ENCODE peak calls at places on chromosome 13, in eight cellular contexts. D, S, X, B, L, N, W and F are unnamed samples.

GRCh38 chr13:113848431-113849260 is 15.2 kb downstream of the GAS6 start:
- DNase-seq in B (no peak), D (no peak), N (no peak), W (no peak), L (no peak), X (no peak), S (no peak), F (no peak)

GRCh38 chr13:27034678-27035111 is 136.9 kb downstream of the USP12 start:
- DNase-seq in D (no peak), L (no peak), S (peak; percentile 63), B (peak; percentile 64), N (no peak), W (no peak), X (no peak), F (no peak)

GRCh38 chr13:50198508-50198907 is 183.3 kb downstream of the KCNRG start:
- DNase-seq in W (no peak), L (no peak), B (no peak), D (peak; percentile 95), S (no peak), X (no peak), N (no peak), F (no peak)

GRCh38 chr13:100273138-100273537 is 184.2 kb downstream of the PCCA start:
- DNase-seq in D (no peak), B (no peak), L (no peak), S (no peak), W (no peak), N (no peak), X (no peak), F (no peak)

GRCh38 chr13:65036999-65037398 is 2193.1 kb downstream of the PCDH9 start:
- DNase-seq in W (no peak), N (no peak), B (no peak), S (no peak), L (no peak), X (no peak), D (no peak), F (no peak)

GRCh38 chr13:48662226-48662625 is 8.5 kb downstream of the CYSLTR2 start:
- DNase-seq in X (no peak), N (no peak), S (no peak), L (no peak), B (no peak), D (no peak), W (no peak), F (no peak)

GRCh38 chr13:99993660-99994455 is 12.3 kb downstream of the ZIC2 start:
- DNase-seq in X (no peak), N (no peak), S (peak; percentile 31), W (no peak), B (peak; percentile 44), D (no peak), L (no peak), F (no peak)

GRCh38 chr13:75365724-75366173 is 116.2 kb downstream of the TBC1D4 start:
- DNase-seq in X (no peak), L (peak; percentile 78), S (peak; percentile 39), W (no peak), D (peak; percentile 83), N (no peak), B (no peak), F (no peak)

GRCh38 chr13:68125087-68125480 is 894.9 kb upstream of the PCDH9 start:
- DNase-seq in D (no peak), X (no peak), W (no peak), S (no peak), B (no peak), L (no peak), N (no peak), F (no peak)

DNA sequence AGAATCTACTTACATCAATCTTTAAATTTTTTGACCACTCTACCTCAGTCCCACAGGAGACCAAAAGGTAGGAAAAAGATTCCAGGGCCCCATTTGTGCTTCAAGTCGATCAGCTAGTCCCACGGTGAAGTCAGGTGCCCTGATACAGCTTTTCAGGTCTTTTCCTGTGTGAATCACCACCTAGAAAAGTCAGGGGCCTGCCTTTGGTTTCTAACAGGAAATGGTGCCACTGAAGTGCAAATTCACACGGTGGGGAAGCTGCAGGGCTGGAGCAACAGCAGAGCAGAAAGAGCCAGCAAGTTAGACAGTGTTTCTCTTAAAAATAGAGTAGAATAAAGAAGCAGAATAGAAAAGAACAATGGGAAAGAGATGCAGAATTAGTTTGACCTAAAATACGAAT is 107.5 kb downstream of the KLF12 start:
- DNase-seq in X (no peak), B (no peak), N (no peak), S (peak; percentile 85), L (peak; percentile 71), W (peak; percentile 77), D (no peak), F (no peak)
- H3K4me3 ChIP-seq in X (no peak overlapping the region), B (no peak overlapping the region), N (no peak overlapping the region), S (peak overlapping the region; percentile 45), L (peak overlapping the region; percentile 53), W (peak overlapping the region; percentile 6), D (no peak overlapping the region), F (no peak overlapping the region)

DNA sequence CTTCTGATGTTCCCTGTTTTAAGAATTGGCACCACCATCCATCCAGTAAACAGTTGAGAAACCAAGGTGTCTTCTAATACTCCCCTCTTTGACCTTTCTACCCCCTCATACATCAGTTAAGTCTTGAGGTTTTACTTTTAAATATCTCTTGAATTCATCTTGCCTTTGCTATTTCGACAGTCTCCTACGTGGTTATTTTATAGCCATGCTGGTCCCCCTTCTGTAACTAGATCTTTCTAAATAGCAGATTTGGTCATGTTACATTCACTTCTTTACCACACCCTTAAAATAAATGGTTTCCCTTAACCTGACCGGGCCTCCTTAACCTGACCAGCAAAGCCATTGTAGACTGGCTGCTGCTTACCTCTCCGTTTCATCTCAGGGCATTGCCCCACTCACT is 5.4 kb downstream of the GPR180 start:
- DNase-seq in S (no peak), X (no peak), L (no peak), N (no peak), B (no peak), D (no peak), W (no peak), F (no peak)
- H3K4me3 ChIP-seq in S (no peak overlapping the region), X (no peak overlapping the region), L (no peak overlapping the region), N (no peak overlapping the region), B (no peak overlapping the region), D (no peak overlapping the region), W (no peak overlapping the region), F (no peak overlapping the region)

DNA sequence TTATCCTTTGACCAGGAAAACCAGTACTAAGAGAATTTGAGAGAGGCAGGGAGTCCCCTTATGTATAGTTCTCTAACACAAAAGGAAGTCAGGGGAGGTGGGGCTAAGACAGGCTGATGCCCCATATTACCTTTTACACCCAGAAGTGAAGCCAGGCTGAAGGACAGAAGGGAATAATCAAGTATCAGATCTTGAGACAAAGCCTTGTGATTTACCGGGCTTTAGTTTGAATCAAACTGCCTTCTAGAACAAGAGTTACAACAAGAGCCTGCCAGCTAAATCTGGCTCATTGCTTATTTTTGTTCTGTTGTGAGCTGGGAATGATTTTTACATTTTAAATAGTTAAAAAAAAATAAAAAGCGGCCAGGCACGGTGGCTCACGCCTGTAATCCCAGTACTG is 169.7 kb upstream of the STARD13 start:
- DNase-seq in L (no peak), X (no peak), B (no peak), S (no peak), N (no peak), W (no peak), D (peak; percentile 41), F (no peak)
- H3K4me3 ChIP-seq in L (no peak overlapping the region), X (no peak overlapping the region), B (no peak overlapping the region), S (no peak overlapping the region), N (no peak overlapping the region), W (no peak overlapping the region), D (no peak overlapping the region), F (no peak overlapping the region)

GRCh38 chr13:110417537-110417908 is 110.4 kb downstream of the COL4A2 start:
- DNase-seq in X (no peak), S (no peak), D (no peak), N (no peak), B (no peak), L (no peak), W (no peak), F (no peak)
- H3K4me3 ChIP-seq in X (no peak overlapping the region), S (no peak overlapping the region), D (no peak overlapping the region), N (peak overlapping the region; percentile 43), B (peak overlapping the region; percentile 40), L (no peak overlapping the region), W (no peak overlapping the region), F (no peak overlapping the region)

GRCh38 chr13:66137384-66137783 is 1092.8 kb downstream of the PCDH9 start:
- DNase-seq in X (no peak), W (no peak), B (no peak), D (no peak), N (no peak), S (no peak), L (no peak), F (no peak)

GRCh38 chr13:66138172-66138811 is 1091.8 kb downstream of the PCDH9 start:
- DNase-seq in L (peak; percentile 82), X (no peak), S (no peak), B (no peak), D (no peak), N (no peak), W (no peak), F (no peak)

GRCh38 chr13:66139250-66139649 is 1090.9 kb downstream of the PCDH9 start:
- DNase-seq in D (no peak), X (no peak), S (no peak), L (no peak), B (no peak), W (no peak), N (no peak), F (no peak)

DNA sequence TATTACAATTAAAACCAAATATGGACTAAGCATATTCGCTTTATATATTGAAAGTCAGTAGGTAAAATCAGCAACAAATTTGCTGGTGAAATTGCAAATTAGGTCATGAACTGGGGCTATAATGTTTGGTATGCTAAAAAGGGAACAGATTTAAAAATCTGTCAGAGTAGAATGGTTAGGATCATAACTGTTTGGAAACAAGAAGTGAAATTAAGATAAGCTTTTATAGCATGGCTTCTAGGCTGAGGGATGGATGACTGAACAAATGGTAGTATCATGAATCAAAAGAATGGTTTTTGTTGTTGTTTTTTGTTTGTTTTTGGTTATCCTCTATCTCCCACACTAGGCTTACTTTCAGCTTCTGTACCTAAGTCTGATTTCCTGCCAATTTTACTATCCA is 1090.4 kb downstream of the PCDH9 start:
- DNase-seq in S (no peak), X (no peak), D (no peak), B (no peak), N (no peak), L (no peak), W (no peak), F (no peak)
- H3K4me3 ChIP-seq in S (no peak overlapping the region), X (no peak overlapping the region), D (no peak overlapping the region), B (no peak overlapping the region), N (no peak overlapping the region), L (no peak overlapping the region), W (no peak overlapping the region), F (no peak overlapping the region)

DNA sequence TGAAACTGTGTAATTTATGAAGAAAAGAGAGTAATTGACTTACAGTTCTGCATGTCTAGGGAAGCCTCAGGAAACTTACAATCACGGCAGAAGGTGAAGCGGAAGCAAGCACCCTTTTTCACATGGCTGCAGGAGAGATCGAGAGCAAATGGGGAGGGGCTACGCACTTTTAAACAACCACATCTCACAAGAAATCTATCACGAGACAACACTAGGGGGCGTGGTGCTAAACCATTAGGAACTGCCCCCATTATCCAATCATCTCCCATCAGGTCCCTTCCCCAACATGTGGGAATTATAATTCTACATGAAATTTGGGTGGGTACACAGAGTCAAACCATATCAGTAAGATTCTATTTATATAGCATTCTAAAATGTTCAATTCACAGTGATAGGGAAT is 114.8 kb upstream of the TRPC4 start:
- DNase-seq in S (peak; percentile 91), W (no peak), X (no peak), L (no peak), N (no peak), B (no peak), D (peak; percentile 0), F (peak; percentile 25)
- H3K4me3 ChIP-seq in S (no peak overlapping the region), W (no peak overlapping the region), X (no peak overlapping the region), L (no peak overlapping the region), N (no peak overlapping the region), B (no peak overlapping the region), D (no peak overlapping the region), F (no peak overlapping the region)